ENCODE peak calls at places on chromosomes 7 and 10, in ten cellular contexts. N is HTR-8/SVneo, K is AG04450, A is NCI-H1105 treated with DMSO at 0.1 percent for 48 hours, W is NCI-H1694, F is activated T-cell treated with anti-CD3 and anti-CD28 coated beads for 48 hours, P is AML-193, H is ecto neural progenitor cell, B is DMS79, Z is T-helper 9 cell. Y is an unnamed sample.

GRCh38 chr7:69002416-69002815 is 595.9 kb upstream of the AUTS2 start:
- DNase-seq in N (peak), K (no peak), A (no peak), W (no peak), F (no peak), P (no peak), H (no peak), B (no peak), Z (no peak), Y (no peak)

GRCh38 chr10:61464461-61465215 is 11.5 kb upstream of the TMEM26 start:
- DNase-seq in N (no peak), K (peak), A (no peak), W (no peak), F (no peak), P (no peak), H (no peak), B (no peak), Z (no peak), Y (peak)

GRCh38 chr10:84375011-84375410 is 46.6 kb downstream of the CCSER2 start:
- DNase-seq in N (no peak), K (peak), A (peak), W (peak), F (no peak), P (peak), H (no peak), B (peak), Z (peak), Y (peak)

GRCh38 chr10:25675204-25675603 is 258.8 kb upstream of the MYO3A start:
- DNase-seq in N (no peak), K (no peak), A (no peak), W (no peak), F (no peak), P (no peak), H (no peak), B (no peak), Z (no peak), Y (no peak)

GRCh38 chr7:114047889-114048288 is 129.1 kb upstream of the PPP1R3A start:
- DNase-seq in N (no peak), K (peak), A (no peak), W (no peak), F (no peak), P (peak), H (no peak), B (no peak), Z (no peak), Y (peak)

GRCh38 chr7:45938626-45939302 is 17.7 kb upstream of the IGFBP3 start:
- DNase-seq in N (no peak), K (no peak), A (no peak), W (no peak), F (no peak), P (no peak), H (no peak), B (no peak), Z (no peak), Y (no peak)

GRCh38 chr7:1727812-1728570 is 57.9 kb downstream of the ELFN1 start:
- DNase-seq in N (no peak), K (no peak), A (peak), W (no peak), F (no peak), P (no peak), H (no peak), B (no peak), Z (no peak), Y (no peak)

GRCh38 chr10:77742172-77742571 is 104.6 kb upstream of the KCNMA1 start:
- DNase-seq in N (no peak), K (no peak), A (no peak), W (no peak), F (no peak), P (no peak), H (no peak), B (no peak), Z (no peak), Y (no peak)

GRCh38 chr7:74038194-74038961 is 10.4 kb downstream of the ELN start:
- DNase-seq in N (no peak), K (no peak), A (no peak), W (no peak), F (no peak), P (no peak), H (peak), B (no peak), Z (no peak), Y (no peak)

GRCh38 chr10:61923210-61924024 is 21.9 kb downstream of the ARID5B start:
- DNase-seq in N (no peak), K (no peak), A (no peak), W (no peak), F (no peak), P (no peak), H (no peak), B (no peak), Z (no peak), Y (peak)

GRCh38 chr7:31948041-31948440 is 122.2 kb downstream of the PDE1C start:
- DNase-seq in N (peak), K (peak), A (no peak), W (no peak), F (no peak), P (no peak), H (no peak), B (no peak), Z (no peak), Y (peak)

GRCh38 chr10:113960617-113961260 is 82.9 kb upstream of the ADRB1 start:
- DNase-seq in N (no peak), K (no peak), A (no peak), W (no peak), F (no peak), P (no peak), H (no peak), B (peak), Z (peak), Y (no peak)

GRCh38 chr7:92634924-92635519 is 44.8 kb upstream of the FAM133B start:
- DNase-seq in N (no peak), K (peak), A (no peak), W (no peak), F (no peak), P (no peak), H (no peak), B (no peak), Z (no peak), Y (no peak)